ENCODE peak calls at places on chromosomes 7 and 10, in nine cellular contexts. V is tibial nerve, W is IMR-90, F is endothelial cell of umbilical vein, Y is transverse colon, R is sigmoid colon, N is A549, A is upper lobe of left lung, O is adrenal gland. C is an unnamed sample. For H3K4me1 and H3K9me3, the result is how much of the 10 kb centered on the place peaks cover.

GRCh38 chr10:88042162-88043100 is 179.0 kb downstream of the PTEN start:
- DNase-seq in V (no peak), W (peak), F (no peak), Y (no peak), R (peak), N (no peak), A (peak), O (no peak), C (no peak)

GRCh38 chr7:80826520-80827237 is 92.2 kb downstream of the SEMA3C start:
- DNase-seq in V (no peak), W (peak), F (no peak), Y (no peak), R (no peak), N (no peak), A (no peak), O (no peak), C (no peak)

GRCh38 chr10:34446046-34446445 is 369.1 kb downstream of the PARD3 start:
- DNase-seq in V (no peak), W (no peak), F (no peak), Y (no peak), R (no peak), N (no peak), A (no peak), O (no peak), C (no peak)

GRCh38 chr10:68208424-68209042 is 23.4 kb downstream of the ATOH7 start:
- DNase-seq in V (no peak), W (peak), F (peak), Y (peak), R (no peak), N (peak), A (peak), O (peak), C (no peak)

GRCh38 chr10:70379581-70380176 is 2.7 kb downstream of the LRRC20 start:
- DNase-seq in V (no peak), W (no peak), F (no peak), Y (no peak), R (no peak), N (no peak), A (no peak), O (no peak), C (no peak)

GRCh38 chr10:29266641-29267040 is 22.2 kb upstream of the LYZL1 start:
- DNase-seq in V (no peak), W (no peak), F (no peak), Y (no peak), R (no peak), N (no peak), A (no peak), O (no peak), C (no peak)

GRCh38 chr10:119807960-119808697 is 64.5 kb downstream of the MCMBP start:
- DNase-seq in V (no peak), W (peak), F (peak), Y (no peak), R (no peak), N (no peak), A (no peak), O (no peak), C (no peak)

GRCh38 chr10:514137-514671 is 175.3 kb downstream of the DIP2C start:
- DNase-seq in V (no peak), W (no peak), F (no peak), Y (no peak), R (peak), N (no peak), A (peak), O (no peak), C (no peak)

GRCh38 chr7:113314594-113314993 is 196.2 kb upstream of the SMIM30 start:
- DNase-seq in V (no peak), W (no peak), F (no peak), Y (no peak), R (no peak), N (no peak), A (no peak), O (no peak), C (no peak)

GRCh38 chr7:127514499-127514898 is 70.9 kb downstream of the GCC1 start:
- DNase-seq in V (no peak), W (peak), F (peak), Y (no peak), R (no peak), N (peak), A (no peak), O (no peak), C (no peak)

GRCh38 chr7:4951903-4952636 is 6.9 kb downstream of the MMD2 start:
- DNase-seq in V (no peak), W (peak), F (peak), Y (no peak), R (no peak), N (no peak), A (no peak), O (no peak), C (no peak)

GRCh38 chr7:140358771-140359095 is 39.6 kb downstream of the SLC37A3 start:
- DNase-seq in V (no peak), W (no peak), F (no peak), Y (no peak), R (no peak), N (no peak), A (peak), O (no peak), C (no peak)

GRCh38 chr10:110363572-110364411 is 59.1 kb upstream of the SMNDC1 start:
- DNase-seq in V (no peak), W (no peak), F (no peak), Y (peak), R (no peak), N (no peak), A (no peak), O (no peak), C (no peak)

GRCh38 chr10:70925377-70926214 is 37.2 kb upstream of the PCBD1 start:
- DNase-seq in V (no peak), W (no peak), F (peak), Y (peak), R (no peak), N (peak), A (peak), O (peak), C (no peak)

GRCh38 chr10:88039496-88040200 is 176.2 kb downstream of the PTEN start:
- DNase-seq in V (no peak), W (peak), F (peak), Y (no peak), R (no peak), N (no peak), A (no peak), O (no peak), C (no peak)

GRCh38 chr10:46273506-46274477 is 13.0 kb upstream of the ANTXRL start:
- DNase-seq in V (no peak), W (no peak), F (no peak), Y (no peak), R (no peak), N (no peak), A (peak), O (no peak), C (no peak)

GRCh38 chr7:46577394-46577793 is 656.3 kb upstream of the IGFBP3 start:
- DNase-seq in V (no peak), W (no peak), F (no peak), Y (no peak), R (no peak), N (no peak), A (no peak), O (no peak), C (no peak)

DNA sequence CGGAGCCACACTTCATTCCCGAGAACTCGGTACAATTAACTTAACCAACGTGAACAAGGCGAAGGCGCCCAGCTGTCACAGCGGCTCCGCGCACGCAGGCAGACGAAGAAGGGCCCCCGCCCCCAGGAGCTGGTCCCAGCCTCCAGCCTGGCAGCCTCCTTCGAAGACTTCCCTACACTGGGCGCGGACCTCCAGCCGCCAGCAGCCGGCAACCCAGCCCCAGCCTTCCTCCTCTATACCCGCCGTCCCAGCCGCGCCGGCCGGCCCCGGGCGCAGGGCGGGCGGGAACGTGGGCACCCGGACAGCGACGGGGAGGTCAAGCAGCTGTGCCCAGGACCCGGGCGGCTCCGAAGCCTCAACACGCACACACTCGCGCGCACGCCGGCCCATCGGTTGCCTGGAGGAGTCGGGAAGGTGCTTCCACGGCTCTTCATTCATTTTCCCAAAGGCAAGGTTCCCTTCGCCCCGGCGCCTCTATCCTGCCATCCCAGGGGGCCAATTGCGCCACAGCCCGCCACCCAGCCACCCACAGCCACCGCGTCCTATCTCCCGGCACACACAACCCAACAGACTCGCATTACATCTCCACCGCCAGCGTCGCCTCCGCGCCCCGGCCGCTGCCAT is 1.6 kb downstream of the CHST15 start:
- DNase-seq in V (no peak), W (no peak), F (peak), Y (peak), R (peak), N (peak), A (peak), O (no peak), C (no peak)
- H3K4me1 ChIP-seq in V (under half), W (under half), F (under half), Y (under half), R (half or more), N (under half), A (half or more), O (under half), C (under half)

DNA sequence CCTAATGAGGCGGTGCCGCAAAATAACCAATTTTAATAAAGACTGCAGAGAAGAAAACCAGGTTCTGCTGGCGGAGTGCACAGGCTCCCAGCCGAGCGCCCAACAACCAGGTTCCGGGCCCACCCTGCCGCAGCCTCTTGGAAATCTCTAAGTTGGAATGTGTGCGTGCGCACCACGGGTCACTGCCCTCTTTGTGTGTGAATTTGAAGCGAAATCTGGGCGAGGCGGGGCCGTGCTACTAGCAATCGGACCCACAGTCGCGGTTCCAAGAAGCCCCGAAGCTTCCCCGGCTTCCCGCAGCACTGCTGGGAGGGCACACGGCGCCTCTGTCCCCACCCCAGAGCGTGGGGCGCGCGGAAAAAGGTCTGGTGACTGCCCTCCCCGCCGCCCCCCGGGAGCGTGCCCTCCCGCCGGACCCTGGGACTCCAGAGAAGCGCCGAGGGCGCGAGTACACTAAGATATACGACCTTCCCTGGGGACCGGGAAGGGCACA is 652 bp upstream of the MAP3K8 start:
- DNase-seq in V (peak), W (peak), F (peak), Y (peak), R (peak), N (peak), A (peak), O (peak), C (peak)
- TF ChIP-seq POLR2A in V (no peak), W (no peak), F (no peak), Y (no peak), R (no peak), N (no peak), A (no peak), O (no peak), C (no peak)

DNA sequence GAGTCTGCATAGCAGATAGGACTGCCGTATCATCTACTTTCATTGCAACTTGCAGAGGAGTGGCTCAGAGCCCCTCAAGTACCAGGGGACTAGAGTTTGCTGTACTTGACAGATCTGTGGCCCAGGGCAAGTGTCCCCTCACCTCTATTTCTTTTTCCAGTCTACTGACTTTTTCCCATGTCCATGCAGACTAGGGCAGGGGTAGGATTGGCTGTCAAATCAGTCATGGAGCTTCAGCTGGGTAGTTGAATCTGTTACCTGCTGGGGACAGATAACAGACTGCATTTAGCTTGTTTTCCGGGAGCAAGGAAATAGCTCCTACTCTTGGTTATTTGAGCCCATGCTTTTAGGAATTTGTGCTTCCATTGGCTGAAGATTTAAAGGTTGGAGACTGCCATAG is 121.0 kb upstream of the CDK13 start:
- DNase-seq in V (no peak), W (no peak), F (no peak), Y (no peak), R (no peak), N (no peak), A (no peak), O (no peak), C (no peak)
- H3K9me3 ChIP-seq in V (under half), W (under half), F (under half), Y (under half), R (under half), N (under half), A (under half), O (under half), C (under half)

GRCh38 chr10:51176976-51177690 is 102.8 kb downstream of the PRKG1 start:
- DNase-seq in V (no peak), W (peak), F (no peak), Y (no peak), R (no peak), N (no peak), A (no peak), O (no peak), C (no peak)
- H3K4me1 ChIP-seq in V (under half), W (under half), F (under half), Y (under half), R (under half), N (under half), A (under half), O (under half), C (under half)

GRCh38 chr10:124535731-124536495 is 74.3 kb downstream of the LHPP start:
- DNase-seq in V (no peak), W (no peak), F (no peak), Y (no peak), R (no peak), N (no peak), A (no peak), O (no peak), C (no peak)
- TF ChIP-seq POLR2A in V (no peak), W (no peak), F (no peak), Y (no peak), R (no peak), N (no peak), A (no peak), O (no peak), C (no peak)

DNA sequence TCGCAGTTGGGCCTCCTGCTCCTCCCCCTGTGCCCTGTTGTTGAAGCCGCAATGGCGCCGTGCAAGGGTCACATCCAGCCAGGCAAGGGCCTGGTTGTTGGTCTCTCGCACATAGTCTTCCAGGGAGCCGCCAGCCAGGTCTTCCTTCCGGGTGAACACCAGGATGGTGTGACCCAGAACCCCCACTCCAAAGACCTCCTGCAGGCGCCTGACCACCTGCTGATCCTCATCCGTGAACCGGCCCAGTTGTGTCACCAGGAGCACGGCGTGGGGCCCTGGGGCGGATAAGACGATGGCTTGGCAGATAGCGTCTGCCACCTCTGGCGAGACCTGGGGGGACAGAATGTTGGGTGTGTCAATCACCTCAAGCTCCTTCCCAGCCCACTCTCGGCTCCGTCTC is 4.2 kb downstream of the GIMAP6 start:
- DNase-seq in V (no peak), W (no peak), F (no peak), Y (no peak), R (no peak), N (no peak), A (no peak), O (no peak), C (no peak)
- H3K9me3 ChIP-seq in V (under half), W (under half), F (under half), Y (under half), R (under half), N (under half), A (under half), O (under half), C (under half)